ENCODE peak calls at places on chromosomes 6 and 20, in four cellular contexts. C, J, Z and W are unnamed samples.

GRCh38 chr6:43924222-43924702 is 154.3 kb downstream of the VEGFA start:
- DNase-seq in Z (no peak), J (no peak), C (peak; percentile 66), W (peak; percentile 90)

GRCh38 chr6:127446356-127446755 is 12.8 kb downstream of the KIAA0408 start:
- DNase-seq in Z (no peak), J (no peak), C (no peak), W (peak; percentile 44)

GRCh38 chr6:120908767-120909166 is 425.5 kb downstream of the TBC1D32 start:
- DNase-seq in J (no peak), Z (no peak), C (no peak), W (no peak)

GRCh38 chr20:46400828-46401477 is 5.5 kb downstream of the ELMO2 start:
- DNase-seq in J (peak; percentile 20), C (no peak), Z (peak; percentile 26), W (peak; percentile 27)

GRCh38 chr6:132115714-132116366 is 164.7 kb upstream of the CCN2 start:
- DNase-seq in Z (no peak), J (no peak), C (peak; percentile 73), W (no peak)

GRCh38 chr20:44187054-44187762 is at the start of gene JPH2:
- DNase-seq in Z (no peak), J (peak; percentile 80), C (peak; percentile 92), W (peak; percentile 95)

GRCh38 chr20:5996765-5997164 is 46.3 kb downstream of the MCM8 start:
- DNase-seq in J (no peak), Z (no peak), C (no peak), W (no peak)

GRCh38 chr6:10403385-10404106 is 11.3 kb downstream of the TFAP2A start:
- DNase-seq in Z (no peak), J (no peak), C (peak; percentile 93), W (no peak)

GRCh38 chr20:24242763-24243162 is 226.7 kb upstream of the SYNDIG1 start:
- DNase-seq in J (no peak), Z (no peak), C (no peak), W (no peak)

GRCh38 chr6:118725944-118726343 is 74.6 kb upstream of the CEP85L start:
- DNase-seq in Z (no peak), C (peak; percentile 12), J (no peak), W (no peak)

GRCh38 chr20:44068780-44069191 is 118.2 kb downstream of the JPH2 start:
- DNase-seq in C (no peak), Z (no peak), J (no peak), W (no peak)

GRCh38 chr6:105344971-105345370 is 57.9 kb downstream of the PREP start:
- DNase-seq in C (no peak), J (no peak), Z (no peak), W (no peak)

GRCh38 chr6:135577059-135577538 is 79.6 kb upstream of the AHI1 start:
- DNase-seq in C (no peak), J (no peak), Z (no peak), W (no peak)

GRCh38 chr6:52509281-52510212 is 67.3 kb downstream of the TRAM2 start:
- DNase-seq in C (no peak), Z (no peak), J (peak; percentile 59), W (peak; percentile 92)

GRCh38 chr20:62809530-62810428 is 5.1 kb downstream of the OGFR start:
- DNase-seq in Z (no peak), J (no peak), C (no peak), W (no peak)

GRCh38 chr6:159074120-159074684 is 29.4 kb upstream of the TAGAP start:
- DNase-seq in C (peak; percentile 27), Z (peak; percentile 74), J (no peak), W (peak; percentile 65)

GRCh38 chr20:44442298-44443070 is 33.2 kb upstream of the TTPAL start:
- DNase-seq in C (peak; percentile 50), Z (no peak), J (no peak), W (no peak)

GRCh38 chr20:25275813-25276532 is 28.1 kb downstream of the PYGB start:
- DNase-seq in J (no peak), Z (no peak), C (no peak), W (no peak)

GRCh38 chr6:85344996-85345395 is 104.9 kb upstream of the NT5E start:
- DNase-seq in Z (no peak), C (no peak), J (no peak), W (no peak)

GRCh38 chr6:144559865-144560603 is 274.9 kb downstream of the UTRN start:
- DNase-seq in C (no peak), Z (no peak), J (no peak), W (no peak)

GRCh38 chr6:73652637-73653570 is 888 bp downstream of the SLC17A5 start:
- DNase-seq in J (no peak), C (peak; percentile 68), Z (peak; percentile 87), W (peak; percentile 63)

GRCh38 chr6:38806271-38806670 is 91.2 kb downstream of the DNAH8 start:
- DNase-seq in Z (no peak), C (no peak), J (no peak), W (peak; percentile 10)

GRCh38 chr6:46014511-46015118 is 1.0 kb downstream of the CLIC5 start:
- DNase-seq in J (no peak), Z (no peak), C (no peak), W (no peak)